ENCODE peak calls at places on chromosomes 3 and 15, in six cellular contexts. O is Panc1; V is gastroesophageal sphincter; X is left colon; L is stimulated activated effector memory CD8-positive, alpha-beta T cell treated with anti-CD3 and anti-CD28 coated beads, Interleukin-12 subunit alpha, Interleukin-12 subunit beta, amount 100 ng/mL, for 72 hours; M is activated CD4-positive, CD25-positive, alpha-beta regulatory T cell treated with anti-CD3 and anti-CD28 coated beads, Interleukin-2, amount 50 U/mL, for 24 hours. Y is an unnamed sample.

GRCh38 chr15:28901587-28901980 is 15.8 kb downstream of the APBA2 start:
- ATAC-seq in M (no peak), O (no peak), X (no peak), L (no peak), V (no peak), Y (no peak)

GRCh38 chr3:192566706-192567290 is 160.5 kb downstream of the FGF12 start:
- ATAC-seq in O (peak; percentile 93), L (peak; percentile 80), X (peak; percentile 68), M (peak; percentile 51), V (peak; percentile 68), Y (peak; percentile 92)

GRCh38 chr3:184156522-184156955 is 1.4 kb downstream of the DVL3 start:
- ATAC-seq in V (peak; percentile 42), O (no peak), L (no peak), M (no peak), X (peak; percentile 41), Y (peak; percentile 77)

GRCh38 chr3:15579071-15579470 is 22.3 kb downstream of the HACL1 start:
- ATAC-seq in M (no peak), O (no peak), X (no peak), L (no peak), V (no peak), Y (peak; percentile 22)

GRCh38 chr3:197007296-197007940 is 22.2 kb downstream of the MELTF start:
- ATAC-seq in V (no peak), O (no peak), L (no peak), X (no peak), M (no peak), Y (no peak)

GRCh38 chr3:133295199-133295901 is 104.5 kb upstream of the BFSP2 start:
- ATAC-seq in M (peak; percentile 53), O (no peak), X (no peak), V (no peak), L (peak; percentile 71), Y (peak; percentile 58)

GRCh38 chr3:36615861-36616260 is 148.5 kb downstream of the DCLK3 start:
- ATAC-seq in L (no peak), V (no peak), M (no peak), X (no peak), O (no peak), Y (no peak)

GRCh38 chr3:159652452-159652851 is 336.2 kb upstream of the IL12A start:
- ATAC-seq in L (no peak), X (peak; percentile 80), M (no peak), O (no peak), V (no peak), Y (no peak)

GRCh38 chr3:8593022-8593817 is 51.4 kb downstream of the SSUH2 start:
- ATAC-seq in V (peak; percentile 26), L (no peak), O (no peak), X (no peak), M (no peak), Y (no peak)